ENCODE peak calls at places on chromosomes 6 and 20, in ten cellular contexts. One of them, this sample, is unnamed.

GRCh38 chr20:62620624-62621023 is 21.7 kb upstream of the SLCO4A1 start:
- DNase-seq in cardiac muscle cell: no peak
- DNase-seq in nephron progenitor cell: no peak
- DNase-seq in heart right ventricle: no peak
- DNase-seq in NCI-H2081: no peak
- DNase-seq in nucleus accumbens: no peak
- DNase-seq in GM10248: no peak
- DNase-seq in NCI-H1417: no peak
- DNase-seq in activated CD4-positive, alpha-beta T cell treated with anti-CD3 and anti-CD28 coated beads, Interleukin-2, amount 50 U/mL, for 1 hour: no peak
- DNase-seq in endothelial cell: no peak
- DNase-seq in this sample: no peak

GRCh38 chr20:38108438-38109024 is 56.5 kb downstream of the TGM2 start:
- DNase-seq in cardiac muscle cell: peak; percentile 32
- DNase-seq in nephron progenitor cell: no peak
- DNase-seq in heart right ventricle: peak; percentile 74
- DNase-seq in NCI-H2081: no peak
- DNase-seq in nucleus accumbens: no peak
- DNase-seq in GM10248: no peak
- DNase-seq in NCI-H1417: no peak
- DNase-seq in activated CD4-positive, alpha-beta T cell treated with anti-CD3 and anti-CD28 coated beads, Interleukin-2, amount 50 U/mL, for 1 hour: no peak
- DNase-seq in endothelial cell: no peak
- DNase-seq in this sample: no peak

GRCh38 chr20:46539113-46539512 is 11.3 kb downstream of the OCSTAMP start:
- DNase-seq in cardiac muscle cell: no peak
- DNase-seq in nephron progenitor cell: no peak
- DNase-seq in heart right ventricle: no peak
- DNase-seq in NCI-H2081: no peak
- DNase-seq in nucleus accumbens: no peak
- DNase-seq in GM10248: no peak
- DNase-seq in NCI-H1417: no peak
- DNase-seq in activated CD4-positive, alpha-beta T cell treated with anti-CD3 and anti-CD28 coated beads, Interleukin-2, amount 50 U/mL, for 1 hour: no peak
- DNase-seq in endothelial cell: no peak
- DNase-seq in this sample: no peak

GRCh38 chr20:23048283-23049200 is 930 bp downstream of the THBD start:
- DNase-seq in cardiac muscle cell: peak; percentile 60
- DNase-seq in nephron progenitor cell: peak; percentile 62
- DNase-seq in heart right ventricle: peak; percentile 50
- DNase-seq in NCI-H2081: peak; percentile 63
- DNase-seq in nucleus accumbens: no peak
- DNase-seq in GM10248: peak; percentile 40
- DNase-seq in NCI-H1417: peak; percentile 87
- DNase-seq in activated CD4-positive, alpha-beta T cell treated with anti-CD3 and anti-CD28 coated beads, Interleukin-2, amount 50 U/mL, for 1 hour: no peak
- DNase-seq in endothelial cell: peak; percentile 72
- DNase-seq in this sample: no peak

GRCh38 chr20:5402903-5403531 is 86.3 kb upstream of the PROKR2 start:
- DNase-seq in cardiac muscle cell: peak; percentile 19
- DNase-seq in nephron progenitor cell: peak; percentile 49
- DNase-seq in heart right ventricle: no peak
- DNase-seq in NCI-H2081: peak; percentile 10
- DNase-seq in nucleus accumbens: no peak
- DNase-seq in GM10248: peak; percentile 37
- DNase-seq in NCI-H1417: no peak
- DNase-seq in activated CD4-positive, alpha-beta T cell treated with anti-CD3 and anti-CD28 coated beads, Interleukin-2, amount 50 U/mL, for 1 hour: no peak
- DNase-seq in endothelial cell: peak; percentile 55
- DNase-seq in this sample: no peak

GRCh38 chr6:139133272-139133671 is 1.6 kb upstream of the HECA start:
- DNase-seq in cardiac muscle cell: no peak
- DNase-seq in nephron progenitor cell: no peak
- DNase-seq in heart right ventricle: peak; percentile 16
- DNase-seq in NCI-H2081: no peak
- DNase-seq in nucleus accumbens: no peak
- DNase-seq in GM10248: no peak
- DNase-seq in NCI-H1417: no peak
- DNase-seq in activated CD4-positive, alpha-beta T cell treated with anti-CD3 and anti-CD28 coated beads, Interleukin-2, amount 50 U/mL, for 1 hour: no peak
- DNase-seq in endothelial cell: no peak
- DNase-seq in this sample: no peak

GRCh38 chr20:17910828-17911294 is 57.7 kb downstream of the SNX5 start:
- DNase-seq in cardiac muscle cell: no peak
- DNase-seq in nephron progenitor cell: no peak
- DNase-seq in heart right ventricle: peak; percentile 65
- DNase-seq in NCI-H2081: no peak
- DNase-seq in nucleus accumbens: no peak
- DNase-seq in GM10248: no peak
- DNase-seq in NCI-H1417: no peak
- DNase-seq in activated CD4-positive, alpha-beta T cell treated with anti-CD3 and anti-CD28 coated beads, Interleukin-2, amount 50 U/mL, for 1 hour: no peak
- DNase-seq in endothelial cell: no peak
- DNase-seq in this sample: no peak

GRCh38 chr6:106692823-106693216 is 63.4 kb downstream of the QRSL1 start:
- DNase-seq in cardiac muscle cell: no peak
- DNase-seq in nephron progenitor cell: no peak
- DNase-seq in heart right ventricle: no peak
- DNase-seq in NCI-H2081: no peak
- DNase-seq in nucleus accumbens: no peak
- DNase-seq in GM10248: no peak
- DNase-seq in NCI-H1417: no peak
- DNase-seq in activated CD4-positive, alpha-beta T cell treated with anti-CD3 and anti-CD28 coated beads, Interleukin-2, amount 50 U/mL, for 1 hour: no peak
- DNase-seq in endothelial cell: no peak
- DNase-seq in this sample: no peak

GRCh38 chr20:34643919-34644318 is 33.0 kb downstream of the PIGU start:
- DNase-seq in cardiac muscle cell: no peak
- DNase-seq in nephron progenitor cell: no peak
- DNase-seq in heart right ventricle: no peak
- DNase-seq in NCI-H2081: no peak
- DNase-seq in nucleus accumbens: no peak
- DNase-seq in GM10248: no peak
- DNase-seq in NCI-H1417: no peak
- DNase-seq in activated CD4-positive, alpha-beta T cell treated with anti-CD3 and anti-CD28 coated beads, Interleukin-2, amount 50 U/mL, for 1 hour: no peak
- DNase-seq in endothelial cell: no peak
- DNase-seq in this sample: no peak

GRCh38 chr6:134303903-134304302 is 14.0 kb downstream of the SGK1 start:
- DNase-seq in cardiac muscle cell: no peak
- DNase-seq in nephron progenitor cell: no peak
- DNase-seq in heart right ventricle: no peak
- DNase-seq in NCI-H2081: no peak
- DNase-seq in nucleus accumbens: no peak
- DNase-seq in GM10248: no peak
- DNase-seq in NCI-H1417: no peak
- DNase-seq in activated CD4-positive, alpha-beta T cell treated with anti-CD3 and anti-CD28 coated beads, Interleukin-2, amount 50 U/mL, for 1 hour: no peak
- DNase-seq in endothelial cell: no peak
- DNase-seq in this sample: no peak

GRCh38 chr20:4512891-4513550 is 208.7 kb upstream of the PRND start:
- DNase-seq in cardiac muscle cell: no peak
- DNase-seq in nephron progenitor cell: no peak
- DNase-seq in heart right ventricle: no peak
- DNase-seq in NCI-H2081: no peak
- DNase-seq in nucleus accumbens: no peak
- DNase-seq in GM10248: no peak
- DNase-seq in NCI-H1417: no peak
- DNase-seq in activated CD4-positive, alpha-beta T cell treated with anti-CD3 and anti-CD28 coated beads, Interleukin-2, amount 50 U/mL, for 1 hour: no peak
- DNase-seq in endothelial cell: no peak
- DNase-seq in this sample: no peak

GRCh38 chr6:33323623-33323948 is 6.0 kb upstream of the ZBTB22 start:
- DNase-seq in cardiac muscle cell: no peak
- DNase-seq in nephron progenitor cell: no peak
- DNase-seq in heart right ventricle: no peak
- DNase-seq in NCI-H2081: peak; percentile 79
- DNase-seq in nucleus accumbens: no peak
- DNase-seq in GM10248: no peak
- DNase-seq in NCI-H1417: peak; percentile 89
- DNase-seq in activated CD4-positive, alpha-beta T cell treated with anti-CD3 and anti-CD28 coated beads, Interleukin-2, amount 50 U/mL, for 1 hour: peak; percentile 13
- DNase-seq in endothelial cell: no peak
- DNase-seq in this sample: no peak

GRCh38 chr6:169445661-169446581 is 192.3 kb upstream of the THBS2 start:
- DNase-seq in cardiac muscle cell: no peak
- DNase-seq in nephron progenitor cell: no peak
- DNase-seq in heart right ventricle: no peak
- DNase-seq in NCI-H2081: peak; percentile 78
- DNase-seq in nucleus accumbens: no peak
- DNase-seq in GM10248: no peak
- DNase-seq in NCI-H1417: peak; percentile 96
- DNase-seq in activated CD4-positive, alpha-beta T cell treated with anti-CD3 and anti-CD28 coated beads, Interleukin-2, amount 50 U/mL, for 1 hour: no peak
- DNase-seq in endothelial cell: no peak
- DNase-seq in this sample: no peak

GRCh38 chr6:27260836-27261375 is 13.4 kb downstream of the PRSS16 start:
- DNase-seq in cardiac muscle cell: no peak
- DNase-seq in nephron progenitor cell: no peak
- DNase-seq in heart right ventricle: no peak
- DNase-seq in NCI-H2081: no peak
- DNase-seq in nucleus accumbens: no peak
- DNase-seq in GM10248: no peak
- DNase-seq in NCI-H1417: no peak
- DNase-seq in activated CD4-positive, alpha-beta T cell treated with anti-CD3 and anti-CD28 coated beads, Interleukin-2, amount 50 U/mL, for 1 hour: no peak
- DNase-seq in endothelial cell: no peak
- DNase-seq in this sample: no peak

GRCh38 chr6:151723152-151723551 is 84.3 kb upstream of the ESR1 start:
- DNase-seq in cardiac muscle cell: no peak
- DNase-seq in nephron progenitor cell: no peak
- DNase-seq in heart right ventricle: no peak
- DNase-seq in NCI-H2081: no peak
- DNase-seq in nucleus accumbens: no peak
- DNase-seq in GM10248: peak; percentile 43
- DNase-seq in NCI-H1417: no peak
- DNase-seq in activated CD4-positive, alpha-beta T cell treated with anti-CD3 and anti-CD28 coated beads, Interleukin-2, amount 50 U/mL, for 1 hour: no peak
- DNase-seq in endothelial cell: no peak
- DNase-seq in this sample: no peak

GRCh38 chr6:158517581-158517980 is 42.3 kb upstream of the TMEM181 start:
- DNase-seq in cardiac muscle cell: no peak
- DNase-seq in nephron progenitor cell: no peak
- DNase-seq in heart right ventricle: no peak
- DNase-seq in NCI-H2081: no peak
- DNase-seq in nucleus accumbens: no peak
- DNase-seq in GM10248: peak; percentile 49
- DNase-seq in NCI-H1417: peak; percentile 65
- DNase-seq in activated CD4-positive, alpha-beta T cell treated with anti-CD3 and anti-CD28 coated beads, Interleukin-2, amount 50 U/mL, for 1 hour: no peak
- DNase-seq in endothelial cell: no peak
- DNase-seq in this sample: no peak

GRCh38 chr20:53706008-53706481 is 112.4 kb upstream of the ZNF217 start:
- DNase-seq in cardiac muscle cell: no peak
- DNase-seq in nephron progenitor cell: no peak
- DNase-seq in heart right ventricle: no peak
- DNase-seq in NCI-H2081: no peak
- DNase-seq in nucleus accumbens: no peak
- DNase-seq in GM10248: no peak
- DNase-seq in NCI-H1417: no peak
- DNase-seq in activated CD4-positive, alpha-beta T cell treated with anti-CD3 and anti-CD28 coated beads, Interleukin-2, amount 50 U/mL, for 1 hour: no peak
- DNase-seq in endothelial cell: no peak
- DNase-seq in this sample: no peak

GRCh38 chr20:31566658-31567379 is 38.3 kb upstream of the ID1 start:
- DNase-seq in cardiac muscle cell: no peak
- DNase-seq in nephron progenitor cell: no peak
- DNase-seq in heart right ventricle: no peak
- DNase-seq in NCI-H2081: peak; percentile 97
- DNase-seq in nucleus accumbens: no peak
- DNase-seq in GM10248: no peak
- DNase-seq in NCI-H1417: peak; percentile 97
- DNase-seq in activated CD4-positive, alpha-beta T cell treated with anti-CD3 and anti-CD28 coated beads, Interleukin-2, amount 50 U/mL, for 1 hour: no peak
- DNase-seq in endothelial cell: no peak
- DNase-seq in this sample: no peak

GRCh38 chr20:41278936-41279335 is 38.6 kb downstream of the ZHX3 start:
- DNase-seq in cardiac muscle cell: no peak
- DNase-seq in nephron progenitor cell: no peak
- DNase-seq in heart right ventricle: no peak
- DNase-seq in NCI-H2081: no peak
- DNase-seq in nucleus accumbens: no peak
- DNase-seq in GM10248: no peak
- DNase-seq in NCI-H1417: no peak
- DNase-seq in activated CD4-positive, alpha-beta T cell treated with anti-CD3 and anti-CD28 coated beads, Interleukin-2, amount 50 U/mL, for 1 hour: no peak
- DNase-seq in endothelial cell: no peak
- DNase-seq in this sample: no peak